ENCODE peak calls at places on chromosomes 7 and 10, in nine cellular contexts. One of them, this sample, is unnamed.

GRCh38 chr10:121405549-121405948 is 192.7 kb downstream of the FGFR2 start:
- DNase-seq in right atrium auricular region: no peak
- DNase-seq in GOT3: no peak
- DNase-seq in fibroblast of lung: no peak
- DNase-seq in cardiac muscle cell: no peak
- DNase-seq in endodermal cell: no peak
- DNase-seq in substantia nigra: no peak
- DNase-seq in mesenteric fat pad: no peak
- DNase-seq in HuH-7.5: no peak
- DNase-seq in this sample: no peak

GRCh38 chr7:142632291-142633134 is 116.8 kb upstream of the PRSS1 start:
- DNase-seq in right atrium auricular region: no peak
- DNase-seq in endodermal cell: peak
- DNase-seq in cardiac muscle cell: peak
- DNase-seq in fibroblast of lung: peak
- DNase-seq in mesenteric fat pad: no peak
- DNase-seq in HuH-7.5: peak
- DNase-seq in GOT3: no peak
- DNase-seq in substantia nigra: peak
- DNase-seq in this sample: peak

GRCh38 chr7:11835260-11835659 is 3.3 kb upstream of the THSD7A start:
- DNase-seq in substantia nigra: no peak
- DNase-seq in HuH-7.5: no peak
- DNase-seq in right atrium auricular region: no peak
- DNase-seq in cardiac muscle cell: no peak
- DNase-seq in endodermal cell: no peak
- DNase-seq in fibroblast of lung: peak
- DNase-seq in GOT3: no peak
- DNase-seq in mesenteric fat pad: no peak
- DNase-seq in this sample: peak

GRCh38 chr10:21534611-21535493 is 820 bp downstream of the MLLT10 start:
- DNase-seq in GOT3: no peak
- DNase-seq in endodermal cell: peak
- DNase-seq in right atrium auricular region: no peak
- DNase-seq in mesenteric fat pad: no peak
- DNase-seq in fibroblast of lung: peak
- DNase-seq in substantia nigra: peak
- DNase-seq in cardiac muscle cell: peak
- DNase-seq in HuH-7.5: no peak
- DNase-seq in this sample: peak

GRCh38 chr10:25294032-25294926 is 119.5 kb downstream of the GPR158 start:
- DNase-seq in cardiac muscle cell: no peak
- DNase-seq in GOT3: no peak
- DNase-seq in right atrium auricular region: no peak
- DNase-seq in fibroblast of lung: no peak
- DNase-seq in mesenteric fat pad: no peak
- DNase-seq in substantia nigra: no peak
- DNase-seq in HuH-7.5: no peak
- DNase-seq in endodermal cell: no peak
- DNase-seq in this sample: peak

GRCh38 chr7:816300-816750 is 16.0 kb upstream of the SUN1 start:
- DNase-seq in fibroblast of lung: peak
- DNase-seq in right atrium auricular region: peak
- DNase-seq in cardiac muscle cell: peak
- DNase-seq in GOT3: peak
- DNase-seq in HuH-7.5: peak
- DNase-seq in substantia nigra: peak
- DNase-seq in endodermal cell: peak
- DNase-seq in mesenteric fat pad: peak
- DNase-seq in this sample: peak

GRCh38 chr10:102982281-102982680 is 64.2 kb downstream of the CNNM2 start:
- DNase-seq in right atrium auricular region: no peak
- DNase-seq in fibroblast of lung: no peak
- DNase-seq in substantia nigra: no peak
- DNase-seq in GOT3: no peak
- DNase-seq in endodermal cell: no peak
- DNase-seq in cardiac muscle cell: no peak
- DNase-seq in mesenteric fat pad: no peak
- DNase-seq in HuH-7.5: no peak
- DNase-seq in this sample: no peak

GRCh38 chr10:23779287-23779686 is 340.4 kb downstream of the OTUD1 start:
- DNase-seq in endodermal cell: no peak
- DNase-seq in mesenteric fat pad: no peak
- DNase-seq in fibroblast of lung: no peak
- DNase-seq in substantia nigra: no peak
- DNase-seq in right atrium auricular region: no peak
- DNase-seq in cardiac muscle cell: no peak
- DNase-seq in GOT3: no peak
- DNase-seq in HuH-7.5: no peak
- DNase-seq in this sample: no peak

GRCh38 chr10:6230335-6230734 is 27.6 kb downstream of the PFKFB3 start:
- DNase-seq in HuH-7.5: no peak
- DNase-seq in fibroblast of lung: no peak
- DNase-seq in right atrium auricular region: no peak
- DNase-seq in cardiac muscle cell: no peak
- DNase-seq in mesenteric fat pad: no peak
- DNase-seq in GOT3: no peak
- DNase-seq in substantia nigra: no peak
- DNase-seq in endodermal cell: no peak
- DNase-seq in this sample: no peak

GRCh38 chr7:107742678-107743566 is 1.0 kb upstream of the CBLL1 start:
- DNase-seq in fibroblast of lung: no peak
- DNase-seq in HuH-7.5: peak
- DNase-seq in endodermal cell: peak
- DNase-seq in cardiac muscle cell: peak
- DNase-seq in right atrium auricular region: no peak
- DNase-seq in substantia nigra: peak
- DNase-seq in GOT3: no peak
- DNase-seq in mesenteric fat pad: no peak
- DNase-seq in this sample: no peak

GRCh38 chr10:3010819-3011422 is 56.4 kb upstream of the PFKP start:
- DNase-seq in HuH-7.5: no peak
- DNase-seq in endodermal cell: peak
- DNase-seq in fibroblast of lung: no peak
- DNase-seq in cardiac muscle cell: peak
- DNase-seq in substantia nigra: no peak
- DNase-seq in right atrium auricular region: no peak
- DNase-seq in GOT3: no peak
- DNase-seq in mesenteric fat pad: no peak
- DNase-seq in this sample: peak

GRCh38 chr7:126689037-126689436 is 563.7 kb downstream of the GRM8 start:
- DNase-seq in GOT3: no peak
- DNase-seq in HuH-7.5: no peak
- DNase-seq in endodermal cell: peak
- DNase-seq in cardiac muscle cell: no peak
- DNase-seq in substantia nigra: no peak
- DNase-seq in mesenteric fat pad: no peak
- DNase-seq in right atrium auricular region: no peak
- DNase-seq in fibroblast of lung: no peak
- DNase-seq in this sample: no peak

GRCh38 chr10:34124522-34125035 is 690.5 kb downstream of the PARD3 start:
- DNase-seq in substantia nigra: no peak
- DNase-seq in GOT3: no peak
- DNase-seq in endodermal cell: peak
- DNase-seq in HuH-7.5: peak
- DNase-seq in cardiac muscle cell: no peak
- DNase-seq in right atrium auricular region: no peak
- DNase-seq in mesenteric fat pad: no peak
- DNase-seq in fibroblast of lung: no peak
- DNase-seq in this sample: peak

GRCh38 chr7:105270117-105270516 is 118.6 kb downstream of the SRPK2 start:
- DNase-seq in cardiac muscle cell: no peak
- DNase-seq in endodermal cell: peak
- DNase-seq in right atrium auricular region: no peak
- DNase-seq in HuH-7.5: no peak
- DNase-seq in mesenteric fat pad: no peak
- DNase-seq in fibroblast of lung: no peak
- DNase-seq in substantia nigra: no peak
- DNase-seq in GOT3: no peak
- DNase-seq in this sample: no peak

This sample was measured in PC-3.